ENCODE peak calls at places on chromosomes 11 and 22, in ten cellular contexts. S is fibroblast of lung, O is ovary, Q is lower lobe of right lung, K is thyroid gland, E is body of pancreas, U is A549, B is pancreas, C is left ventricle myocardium inferior, N is upper lobe of left lung. J is an unnamed sample.

GRCh38 chr11:71214553-71215371 is 37.6 kb downstream of the SHANK2 start:
- DNase-seq in E (no peak), O (no peak), K (no peak), C (no peak), U (no peak), Q (no peak), S (no peak), N (no peak), B (no peak), J (no peak)

GRCh38 chr11:46601129-46601528 is 7.3 kb upstream of the AMBRA1 start:
- DNase-seq in S (no peak), N (no peak), E (no peak), O (no peak), U (no peak), Q (no peak), B (no peak), C (no peak), K (no peak), J (no peak)

GRCh38 chr11:120031612-120032600 is 106.0 kb downstream of the TRIM29 start:
- DNase-seq in Q (no peak), C (no peak), S (no peak), B (no peak), E (no peak), K (peak; percentile 66), U (no peak), N (no peak), O (no peak), J (no peak)

GRCh38 chr11:115930276-115930675 is 426.1 kb upstream of the CADM1 start:
- DNase-seq in E (no peak), K (no peak), C (no peak), U (no peak), O (no peak), Q (no peak), S (peak; percentile 25), B (no peak), N (no peak), J (no peak)

GRCh38 chr11:68969386-68969785 is 11.4 kb downstream of the MRGPRD start:
- DNase-seq in U (no peak), K (no peak), O (no peak), N (no peak), Q (peak; percentile 15), S (no peak), E (no peak), C (no peak), B (peak; percentile 2), J (no peak)

GRCh38 chr11:128476729-128477128 is 110.6 kb downstream of the ETS1 start:
- DNase-seq in N (no peak), S (peak; percentile 86), E (no peak), U (no peak), Q (no peak), K (no peak), O (no peak), C (no peak), B (no peak), J (no peak)

GRCh38 chr11:993632-994167 is 42.8 kb downstream of the MUC6 start:
- DNase-seq in K (no peak), B (no peak), N (peak; percentile 78), S (no peak), U (no peak), E (no peak), C (no peak), Q (no peak), O (no peak), J (no peak)

GRCh38 chr11:105177658-105178057 is 38.1 kb upstream of the CARD18 start:
- DNase-seq in E (no peak), B (no peak), U (peak; percentile 4), N (no peak), Q (no peak), C (no peak), O (no peak), K (no peak), S (peak; percentile 89), J (no peak)

GRCh38 chr11:13023423-13023822 is 14.3 kb downstream of the RASSF10 start:
- DNase-seq in U (no peak), K (no peak), E (no peak), O (no peak), Q (no peak), S (no peak), C (no peak), B (no peak), N (no peak), J (no peak)

GRCh38 chr22:29167032-29167911 is 38.4 kb upstream of the EMID1 start:
- DNase-seq in Q (no peak), K (no peak), O (no peak), B (no peak), E (no peak), U (no peak), C (no peak), N (no peak), S (no peak), J (no peak)

GRCh38 chr11:65895482-65895981 is 4.7 kb downstream of the FOSL1 start:
- DNase-seq in O (no peak), B (no peak), U (no peak), N (no peak), S (no peak), E (no peak), Q (peak; percentile 4), C (no peak), K (no peak), J (no peak)

GRCh38 chr11:69912161-69912910 is 93.1 kb upstream of the FGF3 start:
- DNase-seq in C (peak; percentile 14), B (no peak), U (no peak), N (peak; percentile 72), S (no peak), O (no peak), E (peak; percentile 22), K (no peak), Q (peak; percentile 39), J (no peak)

GRCh38 chr11:2562181-2562581 is 117.4 kb downstream of the KCNQ1 start:
- DNase-seq in E (peak; percentile 43), O (no peak), Q (peak; percentile 44), C (peak; percentile 18), S (no peak), B (no peak), U (no peak), N (peak; percentile 71), K (no peak), J (no peak)

GRCh38 chr11:94028436-94028835 is 7.3 kb downstream of the HEPHL1 start:
- DNase-seq in C (no peak), U (peak; percentile 13), E (no peak), K (no peak), S (peak; percentile 83), B (no peak), Q (no peak), O (no peak), N (no peak), J (no peak)

GRCh38 chr11:32752001-32752400 is 42.5 kb downstream of the CCDC73 start:
- DNase-seq in U (no peak), E (no peak), N (no peak), B (no peak), C (no peak), Q (no peak), O (no peak), S (no peak), K (no peak), J (no peak)

GRCh38 chr11:40867991-40868685 is 591.3 kb downstream of the LRRC4C start:
- DNase-seq in U (no peak), O (no peak), N (no peak), K (no peak), E (no peak), S (peak; percentile 59), B (no peak), C (no peak), Q (no peak), J (no peak)

GRCh38 chr22:50527921-50528681 is 1.7 kb downstream of the TYMP start:
- DNase-seq in U (no peak), O (no peak), E (no peak), N (no peak), B (no peak), K (no peak), C (no peak), S (no peak), Q (peak; percentile 46), J (no peak)

GRCh38 chr11:64880240-64881001 is 2.0 kb upstream of the EHD1 start:
- DNase-seq in E (no peak), B (no peak), K (no peak), S (no peak), O (no peak), C (peak; percentile 52), Q (no peak), N (no peak), U (no peak), J (no peak)

GRCh38 chr11:34354782-34355181 is 3.0 kb downstream of the ABTB2 start:
- DNase-seq in Q (no peak), B (no peak), U (peak; percentile 48), C (no peak), E (no peak), O (no peak), K (no peak), S (peak; percentile 43), N (no peak), J (no peak)

GRCh38 chr11:57491371-57492061 is 24.0 kb downstream of the SLC43A1 start:
- DNase-seq in B (no peak), O (no peak), S (no peak), K (no peak), E (no peak), Q (no peak), C (peak; percentile 46), U (peak; percentile 48), N (peak; percentile 84), J (no peak)
- TF ChIP-seq CTCF in B (peak; percentile 54), O (peak; percentile 26), S (peak; percentile 58), K (peak; percentile 11), E (peak; percentile 39), Q (peak; percentile 69), C (peak; percentile 71), U (peak; percentile 62), N (peak; percentile 52), J (peak; percentile 48)

GRCh38 chr11:4848908-4849307 is at the start of gene OR51S1:
- DNase-seq in U (no peak), E (no peak), C (no peak), S (no peak), N (no peak), K (no peak), B (no peak), Q (no peak), O (no peak), J (no peak)
- H3K9me3 ChIP-seq in U (no peaks in the 10 kb centered on the region), E (no peaks in the 10 kb centered on the region), C (no peaks in the 10 kb centered on the region), S (no peaks in the 10 kb centered on the region), N (no peaks in the 10 kb centered on the region), K (no peaks in the 10 kb centered on the region), B (no peaks in the 10 kb centered on the region), Q (no peaks in the 10 kb centered on the region), O (no peaks in the 10 kb centered on the region), J (no peaks in the 10 kb centered on the region)

GRCh38 chr11:45147017-45147728 is 734 bp downstream of the PRDM11 start:
- DNase-seq in Q (peak; percentile 96), O (peak; percentile 92), U (peak; percentile 96), K (peak; percentile 95), C (peak; percentile 96), E (peak; percentile 96), B (peak; percentile 92), S (peak; percentile 96), N (peak; percentile 100), J (peak; percentile 95)
- TF ChIP-seq CTCF in Q (peak; percentile 2), O (no peak), U (no peak), K (no peak), C (peak; percentile 20), E (no peak), B (no peak), S (no peak), N (peak; percentile 12), J (peak; percentile 30)

GRCh38 chr11:99979052-99979451 is 708.0 kb upstream of the ARHGAP42 start:
- DNase-seq in E (no peak), U (no peak), C (no peak), O (no peak), Q (no peak), S (no peak), N (no peak), K (no peak), B (no peak), J (no peak)
- H3K9me3 ChIP-seq in E (no peaks in the 10 kb centered on the region), U (no peaks in the 10 kb centered on the region), C (peaks cover 16% of the 10 kb centered on the region), O (no peaks in the 10 kb centered on the region), Q (no peaks in the 10 kb centered on the region), S (no peaks in the 10 kb centered on the region), N (no peaks in the 10 kb centered on the region), K (no peaks in the 10 kb centered on the region), B (no peaks in the 10 kb centered on the region), J (no peaks in the 10 kb centered on the region)